ENCODE peak calls at places on chromosome 7, in nine cellular contexts. R, C, Z, U, N, H, I, P and Y are unnamed samples.

GRCh38 chr7:135936497-135937217 is 40.5 kb downstream of the MTPN start:
- DNase-seq in R (no peak), Z (no peak), P (no peak), C (no peak), H (no peak), U (no peak), N (no peak), I (no peak), Y (no peak)

GRCh38 chr7:134710511-134710853 is 63.8 kb downstream of the BPGM start:
- DNase-seq in C (no peak), N (no peak), H (no peak), R (no peak), I (no peak), U (no peak), P (no peak), Z (no peak), Y (no peak)

GRCh38 chr7:55550010-55550409 is 22.3 kb downstream of the VOPP1 start:
- DNase-seq in I (no peak), C (no peak), R (no peak), P (no peak), U (no peak), H (peak; percentile 87), N (no peak), Z (no peak), Y (peak; percentile 90)

GRCh38 chr7:44759246-44759645 is 10.6 kb downstream of the ZMIZ2 start:
- DNase-seq in U (no peak), I (no peak), R (no peak), P (no peak), H (no peak), C (no peak), N (no peak), Z (no peak), Y (no peak)

GRCh38 chr7:33807779-33808482 is 97.4 kb upstream of the BMPER start:
- DNase-seq in I (no peak), P (no peak), C (no peak), N (peak; percentile 94), Z (no peak), R (no peak), H (peak; percentile 7), U (peak; percentile 74), Y (peak; percentile 11)

GRCh38 chr7:133491846-133492652 is 239.2 kb downstream of the EXOC4 start:
- DNase-seq in Z (no peak), I (no peak), H (no peak), C (no peak), N (peak; percentile 29), P (no peak), U (peak; percentile 40), R (no peak), Y (no peak)

GRCh38 chr7:138961159-138961558 is 20.0 kb downstream of the KIAA1549 start:
- DNase-seq in H (peak; percentile 91), C (no peak), N (peak; percentile 19), Z (no peak), P (no peak), I (no peak), R (no peak), U (no peak), Y (peak; percentile 54)

GRCh38 chr7:112504093-112504695 is 23.4 kb downstream of the LSMEM1 start:
- DNase-seq in U (no peak), R (no peak), P (no peak), I (no peak), Z (no peak), N (no peak), H (no peak), C (no peak), Y (no peak)

GRCh38 chr7:18357691-18358090 is 137.9 kb upstream of the HDAC9 start:
- DNase-seq in I (no peak), R (peak; percentile 8), P (no peak), C (no peak), U (peak; percentile 6), N (peak; percentile 35), Z (no peak), H (no peak), Y (no peak)

GRCh38 chr7:66357062-66357461 is 151.9 kb downstream of the TPST1 start:
- DNase-seq in C (no peak), R (no peak), P (no peak), H (no peak), N (no peak), I (no peak), U (no peak), Z (no peak), Y (no peak)

GRCh38 chr7:116354171-116354545 is 143.8 kb downstream of the TES start:
- DNase-seq in N (peak; percentile 62), H (peak; percentile 57), U (peak; percentile 92), P (no peak), Z (peak; percentile 53), R (no peak), I (no peak), C (no peak), Y (peak; percentile 15)

GRCh38 chr7:155533827-155534690 is 12.3 kb downstream of the CNPY1 start:
- DNase-seq in H (peak; percentile 16), C (no peak), U (no peak), N (peak; percentile 14), P (peak; percentile 32), Z (no peak), I (no peak), R (peak; percentile 82), Y (no peak)

GRCh38 chr7:341841-342638 is 52.1 kb downstream of the FOXL3 start:
- DNase-seq in N (no peak), Z (peak; percentile 61), I (peak; percentile 59), R (no peak), C (no peak), U (no peak), H (peak; percentile 99), P (no peak), Y (peak; percentile 69)

GRCh38 chr7:68783671-68784070 is 814.6 kb upstream of the AUTS2 start:
- DNase-seq in N (no peak), Z (no peak), R (no peak), U (peak; percentile 14), C (no peak), H (no peak), P (no peak), I (no peak), Y (no peak)

GRCh38 chr7:135161669-135162068 is 8.8 kb downstream of the CYREN start:
- DNase-seq in Z (no peak), H (no peak), C (no peak), R (no peak), N (no peak), I (no peak), P (no peak), U (no peak), Y (no peak)

GRCh38 chr7:5387711-5388245 is 35.9 kb downstream of the TNRC18 start:
- DNase-seq in H (no peak), P (no peak), U (no peak), C (no peak), I (no peak), Z (no peak), N (no peak), R (peak; percentile 36), Y (no peak)

GRCh38 chr7:38169862-38170261 is 8.2 kb upstream of the STARD3NL start:
- DNase-seq in Z (peak; percentile 46), I (no peak), N (peak; percentile 63), C (peak; percentile 40), R (no peak), U (peak; percentile 77), H (peak; percentile 11), P (no peak), Y (no peak)

GRCh38 chr7:127390186-127390816 is 2.2 kb downstream of the ZNF800 start:
- DNase-seq in P (no peak), Z (no peak), H (no peak), I (no peak), N (no peak), R (no peak), U (no peak), C (no peak), Y (no peak)

GRCh38 chr7:127387974-127388373 is 4.5 kb downstream of the ZNF800 start:
- DNase-seq in I (no peak), N (no peak), Z (no peak), H (no peak), C (no peak), P (no peak), R (no peak), U (no peak), Y (no peak)

GRCh38 chr7:33824911-33825459 is 80.4 kb upstream of the BMPER start:
- DNase-seq in U (no peak), R (no peak), H (no peak), N (no peak), C (no peak), I (no peak), Z (no peak), P (no peak), Y (no peak)

GRCh38 chr7:48139461-48139860 is 31.8 kb upstream of the ABCA13 start:
- DNase-seq in H (peak; percentile 17), I (no peak), P (no peak), Z (no peak), R (no peak), C (no peak), U (peak; percentile 28), N (peak; percentile 57), Y (peak; percentile 14)

GRCh38 chr7:119578116-119578515 is 694.9 kb upstream of the KCND2 start:
- DNase-seq in I (no peak), N (no peak), Z (no peak), H (no peak), U (no peak), C (no peak), P (no peak), R (no peak), Y (no peak)

GRCh38 chr7:23043441-23043840 is 29.5 kb upstream of the HYCC1 start:
- DNase-seq in C (no peak), Z (no peak), I (no peak), N (peak; percentile 14), H (no peak), P (no peak), R (no peak), U (no peak), Y (no peak)

GRCh38 chr7:2613113-2613925 is 18.5 kb upstream of the TTYH3 start:
- DNase-seq in H (no peak), N (no peak), C (no peak), R (no peak), P (no peak), Z (no peak), U (no peak), I (no peak), Y (no peak)

GRCh38 chr7:140008755-140009610 is 53.8 kb downstream of the PARP12 start:
- DNase-seq in Z (no peak), C (no peak), U (no peak), H (peak; percentile 92), I (no peak), R (peak; percentile 15), N (no peak), P (no peak), Y (no peak)

GRCh38 chr7:15397921-15398560 is 163.8 kb downstream of the AGMO start:
- DNase-seq in N (no peak), C (no peak), U (no peak), P (no peak), Z (no peak), R (no peak), H (no peak), I (no peak), Y (no peak)

GRCh38 chr7:115649429-115649828 is 381.1 kb downstream of the TFEC start:
- DNase-seq in P (no peak), H (no peak), Z (no peak), N (no peak), C (no peak), I (no peak), R (no peak), U (no peak), Y (no peak)